ENCODE peak calls at places on chromosomes 13 and 19, in ten cellular contexts. B is GM23338, L is upper lobe of left lung, S is spleen, O is SK-N-SH, U is sigmoid colon, G is suprapubic skin, C is endothelial cell of umbilical vein, Q is Panc1, Y is HL-60. E is an unnamed sample.
A peak's percentile ranks its signal among the peaks of the same experiment; 100 is the strongest.

GRCh38 chr13:60012503-60012902 is 151.2 kb downstream of the DIAPH3 start:
- DNase-seq in Q (no peak), G (no peak), C (no peak), Y (no peak), L (no peak), O (no peak), B (no peak), S (no peak), U (no peak), E (no peak)

GRCh38 chr13:110308377-110309158 is 1.5 kb downstream of the COL4A2 start:
- DNase-seq in L (no peak), U (peak; percentile 85), B (peak; percentile 85), Q (no peak), O (peak; percentile 66), Y (no peak), G (peak; percentile 72), C (peak; percentile 62), S (no peak), E (no peak)

GRCh38 chr19:6616011-6616410 is 25.1 kb upstream of the CD70 start:
- DNase-seq in G (no peak), L (no peak), Q (no peak), B (no peak), Y (no peak), C (no peak), U (no peak), S (no peak), O (no peak), E (no peak)

GRCh38 chr13:29849071-29849541 is 1.3 kb downstream of the UBL3 start:
- DNase-seq in C (peak; percentile 52), O (peak; percentile 38), S (peak; percentile 78), Q (no peak), L (no peak), U (no peak), B (peak; percentile 20), Y (peak; percentile 69), G (no peak), E (no peak)

GRCh38 chr19:44777715-44778347 is at the start of gene CBLC:
- DNase-seq in U (no peak), S (no peak), Q (no peak), B (peak; percentile 99), Y (no peak), L (peak; percentile 82), G (no peak), C (no peak), O (peak; percentile 49), E (no peak)

GRCh38 chr13:45786293-45786920 is 65.1 kb downstream of the SIAH3 start:
- DNase-seq in U (no peak), B (no peak), Y (no peak), S (no peak), L (no peak), C (no peak), G (no peak), O (peak; percentile 34), Q (no peak), E (no peak)

GRCh38 chr19:48668761-48669160 is 4.1 kb downstream of the NTN5 start:
- DNase-seq in L (no peak), Q (no peak), S (no peak), O (no peak), C (no peak), G (no peak), U (no peak), Y (no peak), B (no peak), E (no peak)

GRCh38 chr19:38057954-38058690 is 151.1 kb downstream of the SIPA1L3 start:
- DNase-seq in O (peak; percentile 62), G (no peak), S (no peak), Q (no peak), C (no peak), L (no peak), B (no peak), Y (no peak), U (no peak), E (no peak)

GRCh38 chr19:1222394-1222793 is 15.4 kb downstream of the CBARP start:
- DNase-seq in O (peak; percentile 76), Y (no peak), G (no peak), U (no peak), Q (no peak), B (no peak), S (no peak), L (peak; percentile 64), C (no peak), E (no peak)

GRCh38 chr13:95267662-95268369 is 33.4 kb downstream of the ABCC4 start:
- DNase-seq in B (no peak), L (no peak), Y (no peak), C (peak; percentile 40), Q (no peak), O (no peak), U (peak; percentile 73), S (no peak), G (no peak), E (peak; percentile 12)

GRCh38 chr19:10259162-10259905 is 7.3 kb downstream of the MRPL4 start:
- DNase-seq in L (peak; percentile 81), U (peak; percentile 86), Y (peak; percentile 85), C (peak; percentile 79), S (peak; percentile 90), O (peak; percentile 88), G (peak; percentile 95), Q (peak; percentile 46), B (peak; percentile 98), E (peak; percentile 63)

GRCh38 chr13:78194904-78195639 is 276.4 kb upstream of the EDNRB start:
- DNase-seq in G (no peak), L (no peak), S (no peak), Y (no peak), C (peak; percentile 2), O (no peak), Q (no peak), U (no peak), B (peak; percentile 21), E (no peak)

GRCh38 chr19:48614436-48615144 is at the start of gene FAM83E:
- DNase-seq in C (no peak), O (no peak), B (peak; percentile 83), S (peak; percentile 77), Q (no peak), Y (no peak), G (no peak), U (no peak), L (peak; percentile 88), E (no peak)

GRCh38 chr19:2982983-2983350 is 5.6 kb downstream of the TLE6 start:
- DNase-seq in S (no peak), O (peak; percentile 92), Y (no peak), U (peak; percentile 98), G (peak; percentile 94), B (no peak), Q (no peak), L (peak; percentile 79), C (peak; percentile 93), E (peak; percentile 75)

GRCh38 chr13:33119022-33119735 is 103.0 kb downstream of the KL start:
- DNase-seq in C (no peak), Q (no peak), L (no peak), U (no peak), Y (no peak), S (no peak), B (peak; percentile 11), O (no peak), G (no peak), E (no peak)

GRCh38 chr19:13847900-13848677 is 28.8 kb upstream of the NANOS3 start:
- DNase-seq in Y (no peak), B (no peak), C (no peak), Q (no peak), G (no peak), S (no peak), U (no peak), L (no peak), O (peak; percentile 14), E (no peak)

GRCh38 chr19:17866312-17867012 is 5.3 kb upstream of the SLC5A5 start:
- DNase-seq in L (no peak), B (no peak), S (no peak), O (peak; percentile 30), Q (no peak), C (no peak), U (no peak), Y (no peak), G (no peak), E (no peak)
- TF ChIP-seq POLR2AphosphoS5 in L (no peak), B (no peak), S (no peak), O (no peak), Q (no peak), C (no peak), U (no peak), Y (no peak), G (no peak), E (no peak)

DNA sequence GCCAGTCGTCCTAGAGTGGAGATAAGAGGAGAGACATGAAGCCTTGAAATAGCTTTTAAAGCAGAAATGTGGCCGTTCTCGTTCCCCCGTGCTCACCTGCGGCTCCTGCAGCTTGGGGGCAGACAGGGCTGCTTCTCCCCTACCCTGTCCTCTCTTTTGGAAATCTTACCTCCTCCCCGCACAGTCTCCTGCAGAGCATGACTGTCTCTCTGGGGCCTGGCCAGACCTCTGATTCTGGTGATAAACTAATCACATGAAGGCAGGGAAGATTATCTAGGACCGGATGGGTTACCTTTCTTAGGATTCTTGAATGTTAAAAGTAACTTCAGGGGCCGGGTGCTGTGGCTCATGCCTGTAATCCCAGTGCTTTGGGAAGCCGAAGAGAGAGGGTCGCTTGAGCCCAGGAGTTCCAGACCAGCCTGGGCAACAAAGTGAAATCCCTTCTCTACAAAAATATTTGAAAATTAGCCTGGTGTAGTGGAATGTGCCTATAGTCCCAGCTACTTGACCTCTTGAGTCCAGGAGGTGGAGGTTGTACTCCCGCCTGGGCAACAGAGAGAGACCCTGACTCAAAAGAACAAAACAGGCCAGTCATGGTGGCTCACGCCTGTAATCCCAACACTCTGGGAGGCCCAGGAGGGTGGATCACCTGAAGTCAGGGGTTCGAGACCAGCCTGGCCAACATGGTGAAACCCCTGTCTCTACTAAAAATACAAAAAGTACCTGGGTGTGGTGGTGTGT is 8.1 kb downstream of the CEBPA start:
- DNase-seq in O (no peak), Y (no peak), S (peak; percentile 69), C (no peak), L (no peak), U (no peak), G (no peak), Q (no peak), B (no peak), E (no peak)
- H3K4me3 ChIP-seq in O (no peak overlapping the region), Y (no peak overlapping the region), S (no peak overlapping the region), C (no peak overlapping the region), L (no peak overlapping the region), U (no peak overlapping the region), G (peak overlapping the region; percentile 3), Q (no peak overlapping the region), B (no peak overlapping the region), E (no peak overlapping the region)

DNA sequence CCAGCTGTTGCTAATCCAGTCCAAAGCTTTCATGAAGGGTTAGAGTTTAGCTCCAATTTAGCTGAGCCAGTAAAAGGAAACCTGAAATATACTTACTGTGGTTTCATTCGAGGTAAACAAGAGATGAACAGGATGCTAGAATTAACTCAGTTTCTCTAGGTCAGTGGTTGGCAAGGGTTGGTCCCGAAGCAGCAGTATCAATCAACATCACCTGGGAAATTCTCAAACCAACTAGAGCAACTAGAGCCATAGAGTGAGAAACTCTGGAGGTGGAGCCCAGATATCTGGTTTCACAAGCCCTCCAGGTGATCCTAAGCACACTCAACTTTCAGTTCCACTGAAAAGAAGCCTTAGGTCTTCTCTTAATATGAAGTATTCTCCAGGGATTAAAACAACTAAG is 376.7 kb downstream of the OXGR1 start:
- DNase-seq in Y (no peak), Q (no peak), G (no peak), B (no peak), L (no peak), U (no peak), C (no peak), O (no peak), S (no peak), E (no peak)
- H3K27ac ChIP-seq in Y (no peak overlapping the region), Q (no peak overlapping the region), G (no peak overlapping the region), B (no peak overlapping the region), L (no peak overlapping the region), U (no peak overlapping the region), C (no peak overlapping the region), O (no peak overlapping the region), S (no peak overlapping the region), E (no peak overlapping the region)

GRCh38 chr19:47309608-47310007 is at the start of gene C5AR1:
- DNase-seq in Q (no peak), S (peak; percentile 88), U (peak; percentile 77), Y (peak; percentile 54), B (no peak), L (no peak), G (no peak), C (no peak), O (no peak), E (no peak)
- TF ChIP-seq POLR2AphosphoS5 in Q (no peak), S (peak; percentile 58), U (peak; percentile 59), Y (no peak), B (no peak), L (peak; percentile 74), G (no peak), C (no peak), O (no peak), E (no peak)

E was measured in SK-N-MC.